ENCODE peak calls at places on chromosomes 13 and 19, in ten cellular contexts. E is astrocyte, S is choroid plexus epithelial cell, N is endodermal cell, Z is osteoblast, P is left ventricle myocardium inferior, U is mucosa of descending colon, R is fibroblast of mammary gland, G is left lung, J is astrocyte of the spinal cord. L is an unnamed sample.

GRCh38 chr13:83906240-83906820 is 24.1 kb upstream of the SLITRK1 start:
- DNase-seq in N (no peak), U (no peak), R (no peak), J (no peak), G (no peak), S (no peak), E (no peak), P (no peak), Z (no peak), L (no peak)

GRCh38 chr19:1210227-1210538 is 4.6 kb downstream of the STK11 start:
- DNase-seq in J (no peak), U (no peak), R (no peak), G (no peak), E (no peak), N (no peak), Z (peak; percentile 15), S (no peak), P (no peak), L (no peak)

GRCh38 chr19:4035582-4035981 is 28.0 kb downstream of the PIAS4 start:
- DNase-seq in J (no peak), E (peak; percentile 23), U (no peak), G (no peak), R (no peak), Z (no peak), S (no peak), P (no peak), N (no peak), L (no peak)

GRCh38 chr13:33490461-33491327 is 205.1 kb upstream of the STARD13 start:
- DNase-seq in Z (no peak), J (no peak), U (no peak), G (no peak), R (no peak), E (no peak), S (peak; percentile 53), N (peak; percentile 90), P (no peak), L (peak; percentile 29)

GRCh38 chr13:26663801-26664200 is 96.8 kb downstream of the GPR12 start:
- DNase-seq in N (no peak), J (no peak), R (no peak), U (no peak), E (no peak), G (no peak), Z (no peak), S (no peak), P (no peak), L (no peak)

GRCh38 chr19:38877781-38878574 is at the start of gene RINL:
- DNase-seq in E (no peak), G (peak; percentile 63), J (no peak), Z (peak; percentile 68), N (peak; percentile 68), U (peak; percentile 87), S (no peak), R (no peak), P (no peak), L (peak; percentile 66)

GRCh38 chr13:105894711-105895110 is 640.8 kb downstream of the EFNB2 start:
- DNase-seq in J (no peak), N (no peak), G (no peak), E (no peak), P (no peak), S (peak; percentile 21), U (no peak), R (no peak), Z (no peak), L (no peak)

GRCh38 chr19:40831502-40832430 is 18.5 kb downstream of the CYP2A6 start:
- DNase-seq in R (peak; percentile 99), S (peak; percentile 98), J (peak; percentile 77), P (no peak), E (peak; percentile 75), N (peak; percentile 13), G (no peak), Z (peak; percentile 92), U (no peak), L (no peak)

GRCh38 chr13:52891685-52892084 is 43.2 kb upstream of the PCDH8 start:
- DNase-seq in Z (no peak), N (peak; percentile 45), P (no peak), G (no peak), U (no peak), J (no peak), E (no peak), R (no peak), S (no peak), L (no peak)

GRCh38 chr13:111899714-111900389 is 167.1 kb upstream of the SOX1 start:
- DNase-seq in G (no peak), J (no peak), N (peak; percentile 36), S (no peak), P (no peak), U (no peak), Z (no peak), R (no peak), E (no peak), L (no peak)

GRCh38 chr19:30518965-30519606 is 146.9 kb downstream of the ZNF536 start:
- DNase-seq in E (no peak), S (no peak), U (no peak), N (no peak), J (no peak), G (no peak), R (no peak), Z (no peak), P (no peak), L (no peak)

GRCh38 chr13:50167967-50168366 is 152.7 kb downstream of the KCNRG start:
- DNase-seq in G (no peak), R (no peak), U (no peak), S (no peak), Z (no peak), J (no peak), E (no peak), N (no peak), P (no peak), L (no peak)

GRCh38 chr13:98142427-98143156 is at the start of gene FARP1:
- DNase-seq in U (peak; percentile 82), P (peak; percentile 79), E (peak; percentile 41), J (peak; percentile 66), N (peak; percentile 89), G (peak; percentile 74), R (peak; percentile 45), S (peak; percentile 69), Z (peak; percentile 98), L (peak; percentile 95)

GRCh38 chr13:98141938-98142426 is 912 bp upstream of the FARP1 start:
- DNase-seq in J (no peak), Z (no peak), E (no peak), S (no peak), N (peak; percentile 83), R (no peak), G (peak; percentile 40), P (peak; percentile 19), U (peak; percentile 51), L (peak; percentile 59)

GRCh38 chr13:98143157-98143553 is 261 bp downstream of the FARP1 start:
- DNase-seq in P (peak; percentile 58), N (peak; percentile 85), E (no peak), Z (no peak), G (no peak), U (no peak), S (no peak), J (no peak), R (no peak), L (no peak)

GRCh38 chr13:98144501-98145350 is 1.8 kb downstream of the FARP1 start:
- DNase-seq in E (peak; percentile 46), P (no peak), G (no peak), R (peak; percentile 49), Z (peak; percentile 91), S (peak; percentile 63), N (peak; percentile 80), U (no peak), J (peak; percentile 60), L (peak; percentile 61)

GRCh38 chr13:98143601-98144500 is 957 bp downstream of the FARP1 start:
- DNase-seq in P (peak; percentile 20), J (peak; percentile 53), N (peak; percentile 55), E (peak; percentile 39), Z (peak; percentile 91), R (peak; percentile 62), G (no peak), U (no peak), S (peak; percentile 57), L (peak; percentile 77)
- H3K4me3 ChIP-seq in P (peak overlapping the region; percentile 83), J (peak overlapping the region; percentile 64), N (peak overlapping the region; percentile 88), E (peak overlapping the region; percentile 82), Z (peak overlapping the region; percentile 88), R (peak overlapping the region; percentile 69), G (peak overlapping the region; percentile 54), U (peak overlapping the region; percentile 74), S (peak overlapping the region; percentile 65), L (peak overlapping the region; percentile 78)

GRCh38 chr19:16896098-16896912 is 7.5 kb downstream of the F2RL3 start:
- DNase-seq in P (no peak), G (no peak), Z (peak; percentile 71), N (peak; percentile 85), J (no peak), R (no peak), E (no peak), S (no peak), U (no peak), L (peak; percentile 90)
- H3K4me3 ChIP-seq in P (peak overlapping the region; percentile 71), G (peak overlapping the region; percentile 32), Z (no peak overlapping the region), N (peak overlapping the region; percentile 74), J (peak overlapping the region; percentile 37), R (peak overlapping the region; percentile 40), E (peak overlapping the region; percentile 57), S (peak overlapping the region; percentile 54), U (no peak overlapping the region), L (peak overlapping the region; percentile 53)

GRCh38 chr13:85798999-85799646 is at the start of gene SLITRK6:
- DNase-seq in N (peak; percentile 70), G (no peak), E (peak; percentile 76), J (peak; percentile 79), U (no peak), Z (no peak), P (no peak), S (peak; percentile 85), R (peak; percentile 48), L (peak; percentile 3)
- H3K4me3 ChIP-seq in N (no peak within 1 kb of the TSS), G (no peak within 1 kb of the TSS), E (no peak within 1 kb of the TSS), J (no peak within 1 kb of the TSS), U (no peak within 1 kb of the TSS), Z (no peak within 1 kb of the TSS), P (peak within 1 kb of the TSS; percentile 13), S (peak within 1 kb of the TSS; percentile 9), R (no peak within 1 kb of the TSS), L (no peak within 1 kb of the TSS)

GRCh38 chr19:10695401-10696398 is 5.5 kb upstream of the QTRT1 start:
- DNase-seq in R (peak; percentile 92), Z (peak; percentile 99), P (peak; percentile 93), S (peak; percentile 97), J (peak; percentile 93), U (peak; percentile 94), E (peak; percentile 75), G (peak; percentile 95), N (peak; percentile 99), L (peak; percentile 98)
- H3K4me3 ChIP-seq in R (peak overlapping the region; percentile 6), Z (peak overlapping the region; percentile 48), P (peak overlapping the region; percentile 58), S (peak overlapping the region; percentile 20), J (peak overlapping the region; percentile 12), U (no peak overlapping the region), E (no peak overlapping the region), G (no peak overlapping the region), N (peak overlapping the region; percentile 71), L (peak overlapping the region; percentile 29)

DNA sequence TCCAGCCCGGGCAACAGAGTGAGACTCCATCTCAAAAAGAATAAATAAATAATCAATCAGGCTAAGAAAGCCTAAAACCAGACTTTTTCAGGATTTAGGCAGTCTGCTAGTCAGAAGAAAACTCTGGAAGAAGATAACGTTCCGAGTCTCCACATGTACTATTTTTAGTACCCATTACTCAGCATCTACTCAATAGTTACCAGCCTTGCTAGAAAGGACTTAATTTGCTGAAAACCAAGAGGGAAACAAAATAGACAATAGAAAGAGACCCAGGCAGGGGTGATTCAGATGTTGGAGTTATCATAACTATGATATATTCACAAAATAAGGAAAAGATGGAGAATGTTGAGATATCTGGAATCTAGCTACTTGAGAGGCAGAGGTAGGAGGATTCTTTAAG is 3.6 kb upstream of the LIN7B start:
- DNase-seq in R (peak; percentile 51), P (no peak), G (no peak), E (peak; percentile 47), N (no peak), J (peak; percentile 41), S (peak; percentile 51), U (no peak), Z (peak; percentile 90), L (no peak)
- H3K4me3 ChIP-seq in R (no peak overlapping the region), P (no peak overlapping the region), G (no peak overlapping the region), E (no peak overlapping the region), N (no peak overlapping the region), J (no peak overlapping the region), S (no peak overlapping the region), U (no peak overlapping the region), Z (no peak overlapping the region), L (no peak overlapping the region)